ENCODE peak calls at places on chromosomes 11 and 22, in nine cellular contexts. R is endothelial cell; G is pancreas; L is cardiac muscle cell; D is choroid plexus epithelial cell; B is astrocyte of the spinal cord; O is PC-3; Y is A549; I is CD8-positive, alpha-beta T cell. C is an unnamed sample.

GRCh38 chr11:85281550-85281949 is 345.6 kb downstream of the DLG2 start:
- DNase-seq in R (no peak), G (no peak), L (no peak), D (no peak), B (no peak), O (no peak), Y (no peak), I (no peak), C (no peak)

GRCh38 chr11:132576706-132577105 is 955.6 kb downstream of the OPCML start:
- DNase-seq in R (no peak), G (no peak), L (no peak), D (peak; percentile 92), B (peak; percentile 90), O (no peak), Y (no peak), I (no peak), C (no peak)

GRCh38 chr11:117023178-117023577 is 75.0 kb downstream of the SIK3 start:
- DNase-seq in R (no peak), G (no peak), L (no peak), D (no peak), B (no peak), O (no peak), Y (no peak), I (no peak), C (no peak)

GRCh38 chr22:25143161-25144076 is 56.2 kb upstream of the CRYBB3 start:
- DNase-seq in R (no peak), G (no peak), L (no peak), D (no peak), B (no peak), O (no peak), Y (no peak), I (no peak), C (no peak)

GRCh38 chr11:121901853-121902252 is 214.2 kb downstream of the BLID start:
- DNase-seq in R (no peak), G (no peak), L (no peak), D (no peak), B (no peak), O (no peak), Y (no peak), I (no peak), C (no peak)

GRCh38 chr11:1461806-1462455 is 24.6 kb downstream of the MOB2 start:
- DNase-seq in R (no peak), G (no peak), L (no peak), D (no peak), B (no peak), O (no peak), Y (no peak), I (no peak), C (no peak)

GRCh38 chr11:83069441-83070043 is 2.2 kb downstream of the RAB30 start:
- DNase-seq in R (no peak), G (no peak), L (no peak), D (peak; percentile 14), B (peak; percentile 8), O (no peak), Y (no peak), I (no peak), C (no peak)

GRCh38 chr11:111642521-111642920 is 40.3 kb downstream of the SIK2 start:
- DNase-seq in R (no peak), G (no peak), L (no peak), D (no peak), B (no peak), O (no peak), Y (no peak), I (no peak), C (no peak)

GRCh38 chr11:11163256-11163655 is 189.8 kb downstream of the CSNK2A3 start:
- DNase-seq in R (no peak), G (no peak), L (no peak), D (peak; percentile 10), B (no peak), O (peak; percentile 24), Y (peak; percentile 65), I (no peak), C (no peak)

GRCh38 chr11:94776351-94777321 is 8.5 kb downstream of the AMOTL1 start:
- DNase-seq in R (no peak), G (peak; percentile 35), L (no peak), D (peak; percentile 61), B (peak; percentile 74), O (peak; percentile 69), Y (no peak), I (no peak), C (no peak)

GRCh38 chr11:24386551-24387404 is 110.1 kb upstream of the LUZP2 start:
- DNase-seq in R (peak; percentile 8), G (no peak), L (peak; percentile 56), D (peak; percentile 74), B (peak; percentile 50), O (peak; percentile 60), Y (no peak), I (no peak), C (no peak)

GRCh38 chr11:104061851-104062521 is 25.5 kb downstream of the DDI1 start:
- DNase-seq in R (no peak), G (no peak), L (no peak), D (peak; percentile 71), B (no peak), O (no peak), Y (no peak), I (no peak), C (no peak)

GRCh38 chr11:60251485-60252207 is 8.7 kb upstream of the MS4A4E start:
- DNase-seq in R (no peak), G (no peak), L (peak; percentile 56), D (peak; percentile 33), B (no peak), O (peak; percentile 66), Y (no peak), I (peak; percentile 11), C (peak; percentile 38)

GRCh38 chr11:19777342-19778102 is 64.9 kb downstream of the NAV2 start:
- DNase-seq in R (no peak), G (no peak), L (peak; percentile 23), D (peak; percentile 71), B (peak; percentile 64), O (peak; percentile 60), Y (peak; percentile 68), I (no peak), C (peak; percentile 83)

GRCh38 chr11:81237139-81237538 is 1496.5 kb downstream of the FAM181B start:
- DNase-seq in R (peak; percentile 32), G (no peak), L (peak; percentile 68), D (peak; percentile 87), B (peak; percentile 50), O (peak; percentile 76), Y (no peak), I (no peak), C (peak; percentile 3)
- TF ChIP-seq CTCF in R (peak; percentile 49), G (no peak), L (no peak), D (peak; percentile 65), B (peak; percentile 38), O (peak; percentile 67), Y (peak; percentile 29), I (no peak), C (no peak)

GRCh38 chr22:40520562-40520961 is 116.0 kb downstream of the MRTFA start:
- DNase-seq in R (no peak), G (no peak), L (no peak), D (no peak), B (no peak), O (no peak), Y (no peak), I (no peak), C (no peak)

GRCh38 chr22:40521046-40521445 is 115.5 kb downstream of the MRTFA start:
- DNase-seq in R (no peak), G (no peak), L (no peak), D (no peak), B (no peak), O (no peak), Y (no peak), I (no peak), C (no peak)

GRCh38 chr22:40526960-40527359 is 109.6 kb downstream of the MRTFA start:
- DNase-seq in R (no peak), G (no peak), L (no peak), D (no peak), B (no peak), O (peak; percentile 18), Y (no peak), I (no peak), C (no peak)

GRCh38 chr22:40525250-40525884 is 111.2 kb downstream of the MRTFA start:
- DNase-seq in R (peak; percentile 56), G (no peak), L (peak; percentile 39), D (peak; percentile 73), B (no peak), O (peak; percentile 48), Y (no peak), I (peak; percentile 76), C (no peak)

GRCh38 chr22:40524392-40525249 is 111.9 kb downstream of the MRTFA start:
- DNase-seq in R (no peak), G (no peak), L (no peak), D (peak; percentile 61), B (no peak), O (peak; percentile 39), Y (no peak), I (no peak), C (no peak)
- TF ChIP-seq CTCF in R (no peak), G (no peak), L (peak; percentile 39), D (peak; percentile 59), B (peak; percentile 33), O (peak; percentile 52), Y (peak; percentile 34), I (no peak), C (no peak)

DNA sequence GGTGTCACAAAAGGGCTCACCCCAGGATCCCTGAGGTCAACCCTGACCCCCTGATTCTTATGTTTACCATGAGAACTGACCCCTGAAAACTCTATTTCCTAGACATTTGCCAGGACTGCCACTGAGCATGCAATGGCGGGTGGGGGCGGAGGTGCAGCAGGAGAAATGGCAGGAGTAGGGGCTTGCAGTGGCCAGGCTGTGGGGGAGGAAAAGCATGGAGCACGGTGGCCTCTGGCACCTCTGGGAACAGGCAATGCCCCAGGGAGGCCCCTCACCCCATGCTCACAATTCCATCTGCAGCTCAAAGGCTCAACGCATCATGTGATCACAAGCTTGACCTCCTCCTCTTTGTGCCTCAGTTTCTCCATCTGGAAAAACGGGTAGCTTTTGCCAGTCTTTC is 46.5 kb upstream of the FGF3 start:
- DNase-seq in R (no peak), G (no peak), L (no peak), D (no peak), B (no peak), O (no peak), Y (no peak), I (no peak), C (no peak)
- TF ChIP-seq CTCF in R (no peak), G (no peak), L (no peak), D (no peak), B (no peak), O (no peak), Y (no peak), I (no peak), C (no peak)

GRCh38 chr11:17014774-17015638 is 792 bp upstream of the PLEKHA7 start:
- DNase-seq in R (peak; percentile 44), G (no peak), L (peak; percentile 56), D (peak; percentile 34), B (peak; percentile 67), O (peak; percentile 83), Y (peak; percentile 86), I (no peak), C (peak; percentile 83)
- TF ChIP-seq CTCF in R (peak; percentile 28), G (peak; percentile 29), L (peak; percentile 56), D (peak; percentile 57), B (peak; percentile 62), O (peak; percentile 76), Y (peak; percentile 66), I (peak; percentile 24), C (peak; percentile 49)

DNA sequence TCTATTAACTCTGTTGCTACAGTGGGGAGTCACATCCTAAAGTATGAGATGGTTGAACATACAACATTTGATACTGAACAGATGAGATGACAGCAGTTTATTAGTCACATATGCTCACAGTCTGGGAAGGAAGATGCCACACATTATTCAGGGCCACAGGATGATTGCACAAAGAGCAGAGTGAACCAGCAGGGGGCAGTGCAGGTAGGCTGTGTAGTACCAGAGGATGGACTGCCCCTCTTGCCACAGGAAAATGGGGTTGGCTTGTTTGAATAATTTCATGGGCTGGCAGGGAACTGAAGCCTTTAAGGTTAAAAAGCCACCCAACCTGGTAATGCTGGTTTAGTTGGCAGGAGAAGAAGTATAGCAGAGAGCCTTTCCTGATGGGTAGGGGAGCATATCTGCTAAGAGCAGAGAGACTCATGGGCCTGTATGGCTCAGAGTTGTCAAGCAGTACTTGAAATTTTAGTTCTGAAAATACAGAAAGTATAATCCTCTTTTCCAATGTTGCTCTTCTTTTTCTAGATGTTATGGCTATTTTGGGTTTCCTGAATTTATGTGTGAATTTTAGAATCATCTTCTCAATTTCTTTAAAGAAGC is 180.4 kb upstream of the B3GAT1 start:
- DNase-seq in R (peak; percentile 83), G (no peak), L (peak; percentile 82), D (peak; percentile 21), B (no peak), O (no peak), Y (no peak), I (peak; percentile 49), C (peak; percentile 28)
- TF ChIP-seq CTCF in R (peak; percentile 73), G (no peak), L (peak; percentile 34), D (peak; percentile 44), B (peak; percentile 12), O (peak; percentile 42), Y (peak; percentile 5), I (no peak), C (peak; percentile 38)

C was measured in GM20000.